ENCODE peak calls at places on chromosome 3, in seven cellular contexts. I is K562; U is CD8-positive, alpha-beta T cell; A is colonic mucosa; X is tibial artery; V is GM12878; F is cardiac muscle cell. C is an unnamed sample.

GRCh38 chr3:192899540-192899982 is 18.1 kb downstream of the MB21D2 start:
- DNase-seq in X (no peak), U (no peak), F (no peak), A (no peak), V (no peak), I (no peak), C (no peak)

GRCh38 chr3:105354429-105354828 is 12.3 kb upstream of the ALCAM start:
- DNase-seq in V (no peak), X (no peak), U (no peak), F (peak; percentile 18), A (no peak), I (no peak), C (no peak)

GRCh38 chr3:28033059-28033784 is 208.2 kb upstream of the CMC1 start:
- DNase-seq in F (no peak), A (no peak), U (no peak), V (no peak), X (no peak), I (no peak), C (no peak)

GRCh38 chr3:150635076-150635475 is 32.0 kb downstream of the SELENOT start:
- DNase-seq in I (no peak), F (no peak), X (no peak), U (no peak), V (no peak), A (no peak), C (no peak)

GRCh38 chr3:106860182-106860581 is 517.1 kb upstream of the CCDC54 start:
- DNase-seq in U (no peak), X (no peak), I (no peak), A (no peak), F (no peak), V (no peak), C (no peak)

GRCh38 chr3:42887084-42887483 is 11.4 kb upstream of the CYP8B1 start:
- DNase-seq in I (no peak), F (no peak), X (no peak), A (no peak), U (no peak), V (no peak), C (no peak)

GRCh38 chr3:149969110-149969944 is 1.4 kb downstream of the PFN2 start:
- DNase-seq in U (no peak), I (peak; percentile 25), A (peak; percentile 53), F (peak; percentile 79), V (no peak), X (peak; percentile 76), C (peak; percentile 25)

GRCh38 chr3:136750209-136750921 is 1.8 kb downstream of the STAG1 start:
- DNase-seq in F (peak; percentile 6), X (no peak), I (no peak), V (no peak), U (no peak), A (no peak), C (no peak)

GRCh38 chr3:143812411-143812968 is 35.8 kb downstream of the SLC9A9 start:
- DNase-seq in F (no peak), I (no peak), U (no peak), A (no peak), X (no peak), V (no peak), C (no peak)

GRCh38 chr3:17749281-17749680 is 6.8 kb upstream of the TBC1D5 start:
- DNase-seq in X (no peak), U (no peak), I (no peak), F (no peak), A (no peak), V (no peak), C (no peak)
- H3K27ac ChIP-seq in X (no peak overlapping the region), U (no peak overlapping the region), I (no peak overlapping the region), F (no peak overlapping the region), A (no peak overlapping the region), V (no peak overlapping the region), C (no peak overlapping the region)

GRCh38 chr3:56932858-56933257 is 127.6 kb upstream of the SPATA12 start:
- DNase-seq in F (no peak), X (no peak), V (no peak), I (no peak), U (no peak), A (no peak), C (no peak)
- H3K9me3 ChIP-seq in F (no peaks in the 10 kb centered on the region), X (no peaks in the 10 kb centered on the region), V (peaks cover 2% of the 10 kb centered on the region), I (no peaks in the 10 kb centered on the region), U (no peaks in the 10 kb centered on the region), A (no peaks in the 10 kb centered on the region), C (peaks cover 6% of the 10 kb centered on the region)

GRCh38 chr3:120567370-120568197 is 28.6 kb upstream of the NDUFB4 start:
- DNase-seq in X (no peak), F (peak; percentile 59), A (no peak), U (no peak), I (no peak), V (no peak), C (no peak)
- H3K27ac ChIP-seq in X (peak overlapping the region; percentile 4), F (peak overlapping the region; percentile 70), A (no peak overlapping the region), U (no peak overlapping the region), I (peak overlapping the region; percentile 10), V (no peak overlapping the region), C (peak overlapping the region; percentile 61)

DNA sequence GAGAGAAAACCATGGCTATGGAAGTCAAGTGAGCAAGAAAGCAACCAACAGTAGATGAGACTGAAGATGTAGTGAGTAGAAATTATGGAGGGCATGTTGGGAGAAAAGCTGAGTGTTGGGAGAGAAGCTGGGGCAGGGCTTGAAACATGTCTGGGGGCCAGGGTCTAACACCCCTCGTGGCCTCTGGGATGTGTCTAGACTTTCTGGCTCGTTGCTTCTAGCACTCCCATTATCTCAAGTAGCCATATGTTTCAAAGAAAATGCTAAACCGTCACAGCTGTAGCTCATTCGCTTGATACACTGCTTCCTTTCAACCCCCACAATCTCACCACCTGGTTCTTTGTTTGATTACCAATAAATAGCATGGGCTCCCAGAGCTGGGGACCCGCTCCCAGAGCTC is 83.8 kb upstream of the BCHE start:
- DNase-seq in U (no peak), I (no peak), X (no peak), V (no peak), A (no peak), F (no peak), C (no peak)
- H3K9me3 ChIP-seq in U (no peaks in the 10 kb centered on the region), I (no peaks in the 10 kb centered on the region), X (no peaks in the 10 kb centered on the region), V (no peaks in the 10 kb centered on the region), A (no peaks in the 10 kb centered on the region), F (no peaks in the 10 kb centered on the region), C (peaks cover 13% of the 10 kb centered on the region)

GRCh38 chr3:127590282-127590592 is 296 bp downstream of the TPRA1 start:
- DNase-seq in I (peak; percentile 47), F (no peak), U (no peak), A (peak; percentile 40), X (no peak), V (no peak), C (peak; percentile 40)

GRCh38 chr3:127588675-127589577 is 1.6 kb downstream of the TPRA1 start:
- DNase-seq in I (peak; percentile 27), F (peak; percentile 36), A (no peak), U (no peak), X (no peak), V (no peak), C (no peak)

GRCh38 chr3:127590593-127591477 is at the start of gene TPRA1:
- DNase-seq in V (peak; percentile 90), A (peak; percentile 91), I (peak; percentile 85), F (peak; percentile 97), U (peak; percentile 66), X (peak; percentile 96), C (peak; percentile 89)

GRCh38 chr3:127587876-127588275 is 2.7 kb downstream of the TPRA1 start:
- DNase-seq in I (no peak), A (no peak), V (no peak), F (no peak), U (no peak), X (no peak), C (no peak)

DNA sequence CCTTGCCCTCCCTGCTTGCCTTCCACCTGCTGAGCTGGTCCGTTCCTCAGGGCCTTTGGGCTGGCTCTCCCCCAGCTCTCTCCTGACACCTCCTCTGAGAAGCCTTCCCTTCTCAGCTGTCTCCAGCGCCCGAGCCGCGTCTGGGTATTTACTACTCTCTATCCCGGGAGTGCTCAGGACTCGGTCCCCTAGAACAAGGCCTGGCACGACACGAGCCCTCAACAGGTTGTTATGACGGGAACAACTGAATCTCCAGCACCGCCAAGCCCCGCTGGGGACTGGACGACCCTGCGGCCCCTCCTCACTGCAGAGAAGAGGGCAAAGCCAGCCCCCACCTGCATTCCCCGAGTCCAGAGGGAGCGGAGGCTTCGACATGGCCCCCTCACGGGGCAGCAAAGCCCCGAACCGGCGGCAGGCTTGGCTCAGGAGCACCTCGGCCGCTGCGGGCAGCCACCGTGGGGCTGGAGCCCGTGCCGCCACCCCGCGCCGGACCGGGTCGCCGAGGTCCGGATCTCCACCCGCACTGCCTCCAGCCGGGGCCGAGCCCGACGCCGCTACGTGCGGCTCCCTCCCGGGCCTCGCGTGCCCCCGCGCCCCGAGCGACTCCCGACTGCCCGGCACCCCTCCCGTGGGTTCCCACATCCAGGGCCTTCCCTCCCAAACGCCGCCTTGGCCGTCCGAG is 792 bp downstream of the TPRA1 start:
- DNase-seq in I (peak; percentile 20), V (no peak), A (peak; percentile 34), X (peak; percentile 74), U (no peak), F (peak; percentile 28), C (no peak)
- H3K27ac ChIP-seq in I (peak overlapping the region; percentile 84), V (peak overlapping the region; percentile 94), A (peak overlapping the region; percentile 94), X (peak overlapping the region; percentile 94), U (peak overlapping the region; percentile 68), F (peak overlapping the region; percentile 97), C (peak overlapping the region; percentile 96)

GRCh38 chr3:2823016-2823415 is 287.2 kb downstream of the IL5RA start:
- DNase-seq in A (no peak), X (no peak), U (no peak), F (no peak), V (no peak), I (no peak), C (no peak)
- H3K9me3 ChIP-seq in A (no peaks in the 10 kb centered on the region), X (no peaks in the 10 kb centered on the region), U (no peaks in the 10 kb centered on the region), F (no peaks in the 10 kb centered on the region), V (no peaks in the 10 kb centered on the region), I (no peaks in the 10 kb centered on the region), C (no peaks in the 10 kb centered on the region)

GRCh38 chr3:174862666-174863065 is 3.5 kb downstream of the NAALADL2 start:
- DNase-seq in V (no peak), I (no peak), U (no peak), A (no peak), F (peak; percentile 18), X (no peak), C (no peak)
- H3K27ac ChIP-seq in V (no peak overlapping the region), I (no peak overlapping the region), U (no peak overlapping the region), A (no peak overlapping the region), F (no peak overlapping the region), X (peak overlapping the region; percentile 68), C (no peak overlapping the region)

DNA sequence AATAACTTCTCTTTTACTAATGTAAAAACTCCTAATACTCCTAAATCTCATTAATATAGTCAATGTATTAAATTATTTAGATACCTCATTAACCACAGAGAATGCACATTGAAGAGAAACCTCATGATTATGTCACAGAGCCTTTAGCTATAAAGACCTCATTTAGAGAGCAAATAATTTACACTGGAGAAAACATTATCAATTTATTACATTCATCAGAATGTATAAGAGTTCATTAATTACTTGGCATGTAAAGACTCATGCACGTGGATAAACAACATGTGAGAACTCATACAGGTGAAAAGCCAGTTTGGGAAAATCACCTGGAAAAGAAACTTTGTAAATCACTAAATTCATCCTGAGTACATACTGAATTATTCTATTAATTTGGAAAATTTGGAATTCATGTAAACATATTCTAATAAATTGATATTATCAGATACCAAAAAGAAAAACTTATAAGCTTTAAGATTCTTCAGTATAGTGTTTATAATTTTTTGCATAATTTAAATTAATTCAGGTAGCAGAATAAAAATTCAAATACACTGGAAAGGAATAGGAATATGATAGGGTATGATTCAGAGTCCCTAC is 22.9 kb upstream of the WNT7A start:
- DNase-seq in I (no peak), X (no peak), A (no peak), F (no peak), U (no peak), V (no peak), C (no peak)
- H3K9me3 ChIP-seq in I (no peaks in the 10 kb centered on the region), X (peaks cover 3% of the 10 kb centered on the region), A (peaks cover 5% of the 10 kb centered on the region), F (peaks cover 5% of the 10 kb centered on the region), U (peaks cover 28% of the 10 kb centered on the region), V (peaks cover 5% of the 10 kb centered on the region), C (peaks cover 84% of the 10 kb centered on the region)